ENCODE peak calls at places on chromosomes 16 and 17, in six cellular contexts. Y, H, B, K, P and C are unnamed samples.

GRCh38 chr16:85659805-85660511 is 28.8 kb downstream of the GINS2 start:
- DNase-seq in K (peak; percentile 36), B (peak; percentile 77), P (no peak), H (peak; percentile 59), Y (peak; percentile 90), C (peak; percentile 60)

GRCh38 chr17:59762022-59762825 is 54.8 kb downstream of the VMP1 start:
- DNase-seq in P (no peak), K (peak; percentile 83), B (no peak), Y (no peak), H (peak; percentile 57), C (no peak)

GRCh38 chr16:2507679-2508064 is 6.1 kb upstream of the ATP6V0C start:
- DNase-seq in K (no peak), Y (no peak), P (no peak), H (peak; percentile 69), B (no peak), C (no peak)

GRCh38 chr17:8479431-8479947 is 43.8 kb downstream of the NDEL1 start:
- DNase-seq in P (no peak), H (peak; percentile 22), K (peak; percentile 19), B (no peak), Y (no peak), C (no peak)

GRCh38 chr16:27771201-27771910 is 221.4 kb downstream of the KATNIP start:
- DNase-seq in H (no peak), P (no peak), K (no peak), B (peak; percentile 32), Y (no peak), C (no peak)

GRCh38 chr17:43722921-43723665 is 35.5 kb downstream of the SOST start:
- DNase-seq in H (peak; percentile 69), K (no peak), P (no peak), Y (no peak), B (no peak), C (no peak)

GRCh38 chr17:50100921-50101345 is 5.8 kb downstream of the PDK2 start:
- DNase-seq in B (no peak), K (no peak), P (no peak), Y (no peak), H (no peak), C (no peak)

GRCh38 chr16:81567087-81567486 is 122.5 kb downstream of the CMIP start:
- DNase-seq in K (no peak), P (no peak), Y (no peak), H (no peak), B (no peak), C (no peak)

GRCh38 chr17:42980766-42981397 is 517 bp downstream of the RUNDC1 start:
- DNase-seq in Y (peak; percentile 51), H (peak; percentile 54), K (peak; percentile 58), P (peak; percentile 69), B (peak; percentile 78), C (peak; percentile 46)

GRCh38 chr16:77918792-77919707 is 103.3 kb upstream of the CLEC3A start:
- DNase-seq in P (no peak), Y (no peak), H (peak; percentile 56), K (no peak), B (no peak), C (no peak)

GRCh38 chr17:55053855-55054254 is 85.3 kb downstream of the STXBP4 start:
- DNase-seq in P (no peak), K (no peak), H (no peak), Y (no peak), B (no peak), C (no peak)

GRCh38 chr16:4081577-4082021 is 34.6 kb downstream of the ADCY9 start:
- DNase-seq in B (no peak), P (no peak), K (no peak), H (no peak), Y (no peak), C (no peak)

GRCh38 chr17:54992797-54993639 is 24.5 kb downstream of the STXBP4 start:
- DNase-seq in H (peak; percentile 13), P (no peak), K (peak; percentile 30), Y (no peak), B (no peak), C (no peak)

GRCh38 chr17:46766493-46767491 is 51.7 kb downstream of the WNT3 start:
- DNase-seq in P (no peak), H (no peak), B (no peak), Y (no peak), K (no peak), C (no peak)

GRCh38 chr17:65514082-65514481 is 47.4 kb downstream of the AXIN2 start:
- DNase-seq in H (no peak), K (peak; percentile 67), B (no peak), P (peak; percentile 9), Y (no peak), C (no peak)

GRCh38 chr16:89471225-89471624 is 19.1 kb downstream of the ANKRD11 start:
- DNase-seq in B (no peak), P (no peak), K (peak; percentile 69), H (no peak), Y (no peak), C (no peak)

GRCh38 chr17:68963958-68964357 is 8.8 kb upstream of the ABCA8 start:
- DNase-seq in Y (no peak), H (no peak), K (no peak), P (no peak), B (no peak), C (no peak)

GRCh38 chr16:74623214-74623842 is 16.4 kb upstream of the GLG1 start:
- DNase-seq in Y (no peak), K (peak; percentile 27), P (no peak), H (no peak), B (no peak), C (no peak)

GRCh38 chr17:72697602-72698146 is 394.8 kb downstream of the SLC39A11 start:
- DNase-seq in B (no peak), K (no peak), H (peak; percentile 20), P (no peak), Y (no peak), C (no peak)

GRCh38 chr16:1309888-1310831 is 724 bp downstream of the UBE2I start:
- DNase-seq in Y (no peak), H (peak; percentile 53), B (peak; percentile 67), K (peak; percentile 32), P (no peak), C (peak; percentile 73)

GRCh38 chr16:4388275-4389021 is 16.8 kb downstream of the VASN start:
- DNase-seq in B (no peak), H (no peak), K (no peak), Y (no peak), P (no peak), C (no peak)

GRCh38 chr17:35973333-35974260 is 7.7 kb downstream of the CCL16 start:
- DNase-seq in B (no peak), K (peak; percentile 73), H (peak; percentile 31), P (no peak), Y (no peak), C (no peak)

GRCh38 chr17:78412403-78412802 is 34.0 kb downstream of the PGS1 start:
- DNase-seq in Y (no peak), H (no peak), K (no peak), B (no peak), P (no peak), C (no peak)

GRCh38 chr17:74712756-74713155 is at the start of gene CD300LF:
- DNase-seq in K (no peak), H (peak; percentile 51), B (no peak), P (no peak), Y (no peak), C (no peak)

GRCh38 chr17:83064021-83064731 is 15.2 kb upstream of the METRNL start:
- DNase-seq in B (peak; percentile 39), Y (no peak), H (peak; percentile 0), K (no peak), P (peak; percentile 53), C (peak; percentile 14)

GRCh38 chr16:72189865-72190371 is 18.0 kb upstream of the PMFBP1 start:
- DNase-seq in B (no peak), Y (no peak), K (peak; percentile 57), P (no peak), H (peak; percentile 42), C (no peak)

GRCh38 chr17:75313941-75314550 is 24.8 kb upstream of the SLC25A19 start:
- DNase-seq in K (no peak), H (peak; percentile 69), Y (no peak), P (no peak), B (no peak), C (no peak)

GRCh38 chr17:17985555-17985954 is 12.9 kb downstream of the DRC3 start:
- DNase-seq in H (no peak), P (no peak), Y (no peak), K (no peak), B (no peak), C (no peak)
- TF ChIP-seq CTCF in H (no peak), P (peak; percentile 31), Y (peak; percentile 14), K (peak; percentile 39), B (no peak), C (no peak)

GRCh38 chr16:25176136-25176535 is 40.6 kb upstream of the AQP8 start:
- DNase-seq in K (no peak), P (no peak), B (no peak), Y (no peak), H (no peak), C (no peak)
- TF ChIP-seq CTCF in K (no peak), P (no peak), B (no peak), Y (no peak), H (no peak), C (no peak)

DNA sequence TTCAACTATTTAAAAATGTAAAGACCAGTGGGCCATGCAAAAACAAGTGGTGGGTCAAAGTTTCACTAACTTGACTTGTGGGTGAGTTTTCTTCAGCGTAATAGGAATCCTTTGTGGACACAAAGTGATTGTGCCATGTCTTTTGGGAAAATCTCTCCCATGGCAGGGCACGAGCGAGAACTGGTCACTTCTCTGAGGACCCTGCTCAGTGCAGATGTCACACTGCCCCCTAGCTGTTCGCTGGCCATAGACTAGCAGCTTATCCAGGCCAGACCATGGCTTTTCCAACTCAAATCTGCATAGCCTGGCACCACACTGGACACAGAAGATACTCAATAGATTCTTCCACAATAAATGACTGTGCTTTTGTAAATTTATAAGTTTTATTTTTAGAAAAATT is 306.0 kb upstream of the CCL2 start:
- DNase-seq in P (no peak), B (no peak), H (peak; percentile 46), Y (peak; percentile 80), K (no peak), C (no peak)
- TF ChIP-seq CTCF in P (no peak), B (no peak), H (peak; percentile 32), Y (peak; percentile 66), K (no peak), C (no peak)

GRCh38 chr17:81858967-81859905 is 1.1 kb downstream of the P4HB start:
- DNase-seq in H (no peak), Y (no peak), K (no peak), P (no peak), B (no peak), C (no peak)

GRCh38 chr17:81859906-81860755 is at the start of gene P4HB:
- DNase-seq in H (no peak), B (peak; percentile 98), P (no peak), K (no peak), Y (no peak), C (no peak)

GRCh38 chr17:81863123-81863675 is 2.9 kb upstream of the P4HB start:
- DNase-seq in Y (no peak), B (peak; percentile 65), P (no peak), K (no peak), H (peak; percentile 59), C (no peak)

GRCh38 chr17:81858170-81858966 is 2.0 kb downstream of the P4HB start:
- DNase-seq in K (no peak), Y (no peak), H (peak; percentile 51), P (no peak), B (no peak), C (no peak)

GRCh38 chr17:81860756-81861568 is 627 bp upstream of the P4HB start:
- DNase-seq in B (peak; percentile 99), P (peak; percentile 100), K (peak; percentile 100), Y (peak; percentile 99), H (peak; percentile 100), C (peak; percentile 100)
- TF ChIP-seq CTCF in B (peak; percentile 49), P (no peak), K (no peak), Y (no peak), H (no peak), C (no peak)